ENCODE peak calls at places on chromosomes 3 and 15, in eight cellular contexts. X, M, B, W, V, D, C and J are unnamed samples.
A peak's percentile ranks its signal among the peaks of the same experiment; 100 is the strongest.

GRCh38 chr3:107796786-107797185 is 274.0 kb downstream of the BBX start:
- DNase-seq in C (peak; percentile 10), V (no peak), W (peak; percentile 78), D (no peak), X (no peak), B (no peak), M (no peak), J (peak; percentile 25)

GRCh38 chr3:134134240-134134639 is 104.5 kb upstream of the SLCO2A1 start:
- DNase-seq in W (no peak), B (no peak), D (no peak), M (no peak), V (no peak), X (no peak), C (no peak), J (no peak)

GRCh38 chr15:62732078-62732477 is 310.5 kb upstream of the TPM1 start:
- DNase-seq in D (no peak), X (no peak), W (peak; percentile 77), B (no peak), M (no peak), C (no peak), V (no peak), J (no peak)

GRCh38 chr15:63539517-63539916 is 35.1 kb downstream of the USP3 start:
- DNase-seq in C (peak; percentile 87), W (no peak), B (no peak), M (no peak), D (no peak), V (peak; percentile 73), X (peak; percentile 41), J (no peak)

GRCh38 chr3:20537234-20537633 is 351.2 kb upstream of the SGO1 start:
- DNase-seq in W (no peak), M (no peak), X (no peak), B (no peak), D (no peak), V (no peak), C (no peak), J (no peak)

GRCh38 chr15:87660494-87661129 is 595.9 kb downstream of the NTRK3 start:
- DNase-seq in C (no peak), D (no peak), X (no peak), B (no peak), V (no peak), W (no peak), M (no peak), J (no peak)

GRCh38 chr15:72952151-72952550 is 100.1 kb upstream of the NEO1 start:
- DNase-seq in X (no peak), W (no peak), M (no peak), D (no peak), B (no peak), V (no peak), C (no peak), J (no peak)

GRCh38 chr15:92846716-92847115 is 53.4 kb upstream of the CHD2 start:
- DNase-seq in M (no peak), X (no peak), D (no peak), C (no peak), B (no peak), W (peak; percentile 82), V (no peak), J (no peak)

GRCh38 chr3:49519916-49520385 is 34.3 kb upstream of the BSN start:
- DNase-seq in X (no peak), V (no peak), D (no peak), M (no peak), B (no peak), C (peak; percentile 23), W (no peak), J (no peak)

GRCh38 chr15:69760890-69761568 is 308.4 kb downstream of the RPLP1 start:
- DNase-seq in B (peak; percentile 49), V (peak; percentile 21), M (peak; percentile 51), D (peak; percentile 84), W (peak; percentile 99), C (peak; percentile 95), X (no peak), J (peak; percentile 96)

GRCh38 chr15:77034620-77035467 is 36.1 kb downstream of the TSPAN3 start:
- DNase-seq in B (peak; percentile 40), W (peak; percentile 16), C (peak; percentile 63), D (no peak), M (peak; percentile 74), X (peak; percentile 46), V (peak; percentile 60), J (peak; percentile 57)

GRCh38 chr3:94159062-94159726 is 96.3 kb downstream of the NSUN3 start:
- DNase-seq in D (no peak), B (no peak), C (no peak), M (no peak), W (no peak), V (no peak), X (no peak), J (peak; percentile 44)

GRCh38 chr3:8868996-8869395 is 94.3 kb downstream of the RAD18 start:
- DNase-seq in X (no peak), W (no peak), C (no peak), B (no peak), M (no peak), V (no peak), D (no peak), J (no peak)

GRCh38 chr3:45597581-45597980 is 3.0 kb downstream of the LIMD1 start:
- DNase-seq in B (no peak), C (no peak), W (no peak), D (no peak), M (no peak), V (no peak), X (no peak), J (no peak)

GRCh38 chr15:92682772-92683510 is 27.4 kb upstream of the FAM174B start:
- DNase-seq in C (no peak), X (no peak), W (peak; percentile 79), D (no peak), V (no peak), M (no peak), B (no peak), J (peak; percentile 52)

GRCh38 chr15:93235926-93236781 is 147.1 kb upstream of the RGMA start:
- DNase-seq in D (no peak), M (no peak), B (no peak), C (no peak), W (no peak), X (peak; percentile 3), V (peak; percentile 13), J (no peak)

GRCh38 chr3:114553949-114554593 is 260.2 kb downstream of the TIGIT start:
- DNase-seq in M (no peak), D (no peak), W (no peak), B (no peak), X (no peak), C (peak; percentile 17), V (no peak), J (no peak)

GRCh38 chr15:52021128-52021671 is 2.2 kb downstream of the MAPK6 start:
- DNase-seq in W (peak; percentile 94), X (peak; percentile 28), V (peak; percentile 31), D (peak; percentile 75), B (no peak), C (peak; percentile 93), M (peak; percentile 78), J (peak; percentile 71)

GRCh38 chr3:125087768-125088391 is 32.1 kb upstream of the HEG1 start:
- DNase-seq in M (no peak), D (no peak), B (no peak), V (no peak), C (peak; percentile 34), W (peak; percentile 78), X (no peak), J (peak; percentile 67)

GRCh38 chr15:59369597-59369996 is 3.1 kb downstream of the MYO1E start:
- DNase-seq in V (no peak), C (peak; percentile 31), W (no peak), B (no peak), M (peak; percentile 42), X (no peak), D (no peak), J (no peak)

GRCh38 chr3:25940935-25941334 is 151.0 kb downstream of the OXSM start:
- DNase-seq in X (no peak), C (no peak), W (no peak), M (no peak), B (no peak), D (no peak), V (no peak), J (no peak)

GRCh38 chr3:9248232-9249191 is 934 bp downstream of the SRGAP3 start:
- DNase-seq in M (no peak), X (peak; percentile 18), D (no peak), W (no peak), V (peak; percentile 32), C (no peak), B (no peak), J (no peak)

GRCh38 chr3:13553686-13554085 is 4.8 kb downstream of the FBLN2 start:
- DNase-seq in C (no peak), V (no peak), W (no peak), B (no peak), X (no peak), M (no peak), D (no peak), J (no peak)

GRCh38 chr3:62833538-62833937 is 41.7 kb downstream of the CADPS start:
- DNase-seq in V (no peak), W (peak; percentile 17), B (no peak), M (no peak), C (no peak), D (no peak), X (no peak), J (peak; percentile 44)

GRCh38 chr15:36358094-36358961 is 221.1 kb upstream of the CDIN1 start:
- DNase-seq in D (no peak), M (no peak), C (peak; percentile 15), W (peak; percentile 83), B (no peak), V (no peak), X (no peak), J (peak; percentile 67)

GRCh38 chr15:90915808-90916440 is 12.8 kb downstream of the MAN2A2 start:
- DNase-seq in C (peak; percentile 10), W (no peak), X (no peak), B (no peak), M (no peak), D (no peak), V (peak; percentile 34), J (no peak)

GRCh38 chr3:18630295-18630694 is 205.2 kb upstream of the SATB1 start:
- DNase-seq in V (no peak), M (no peak), B (no peak), X (no peak), D (no peak), W (no peak), C (no peak), J (no peak)